ENCODE peak calls at places on chromosomes 5 and 9, in seven cellular contexts. One of them, this sample, is unnamed.

GRCh38 chr5:126438267-126438666 is 15.1 kb downstream of the GRAMD2B start:
- DNase-seq in GM12865: peak; percentile 79
- DNase-seq in germinal center: no peak
- DNase-seq in activated naive CD4-positive, alpha-beta T cell: no peak
- DNase-seq in EL: no peak
- DNase-seq in fibroblast of pulmonary artery: no peak
- DNase-seq in T-helper 9 cell: no peak
- DNase-seq in this sample: no peak

GRCh38 chr5:133075572-133076536 is 24.0 kb downstream of the HSPA4 start:
- DNase-seq in T-helper 9 cell: no peak
- DNase-seq in fibroblast of pulmonary artery: no peak
- DNase-seq in EL: peak; percentile 3
- DNase-seq in activated naive CD4-positive, alpha-beta T cell: no peak
- DNase-seq in germinal center: no peak
- DNase-seq in GM12865: no peak
- DNase-seq in this sample: no peak

GRCh38 chr9:124660341-124660801 is 110.7 kb downstream of the NR6A1 start:
- DNase-seq in germinal center: no peak
- DNase-seq in fibroblast of pulmonary artery: peak; percentile 70
- DNase-seq in activated naive CD4-positive, alpha-beta T cell: no peak
- DNase-seq in T-helper 9 cell: no peak
- DNase-seq in EL: peak; percentile 63
- DNase-seq in GM12865: peak; percentile 65
- DNase-seq in this sample: no peak

GRCh38 chr5:79956173-79956670 is 34.8 kb downstream of the MTX3 start:
- DNase-seq in germinal center: no peak
- DNase-seq in GM12865: no peak
- DNase-seq in EL: peak; percentile 87
- DNase-seq in fibroblast of pulmonary artery: peak; percentile 26
- DNase-seq in activated naive CD4-positive, alpha-beta T cell: no peak
- DNase-seq in T-helper 9 cell: no peak
- DNase-seq in this sample: no peak

GRCh38 chr5:52928664-52929063 is 60.5 kb upstream of the ITGA2 start:
- DNase-seq in EL: no peak
- DNase-seq in fibroblast of pulmonary artery: no peak
- DNase-seq in activated naive CD4-positive, alpha-beta T cell: no peak
- DNase-seq in T-helper 9 cell: no peak
- DNase-seq in germinal center: no peak
- DNase-seq in GM12865: no peak
- DNase-seq in this sample: no peak

GRCh38 chr5:9654886-9655285 is 24.7 kb upstream of the TAS2R1 start:
- DNase-seq in germinal center: no peak
- DNase-seq in T-helper 9 cell: no peak
- DNase-seq in EL: peak; percentile 40
- DNase-seq in GM12865: no peak
- DNase-seq in fibroblast of pulmonary artery: peak; percentile 81
- DNase-seq in activated naive CD4-positive, alpha-beta T cell: no peak
- DNase-seq in this sample: no peak

GRCh38 chr9:16659096-16659495 is 211.4 kb downstream of the BNC2 start:
- DNase-seq in activated naive CD4-positive, alpha-beta T cell: no peak
- DNase-seq in T-helper 9 cell: no peak
- DNase-seq in EL: no peak
- DNase-seq in fibroblast of pulmonary artery: no peak
- DNase-seq in germinal center: no peak
- DNase-seq in GM12865: no peak
- DNase-seq in this sample: no peak

GRCh38 chr9:87656485-87656884 is 69.4 kb upstream of the CTSL start:
- DNase-seq in fibroblast of pulmonary artery: peak; percentile 64
- DNase-seq in EL: peak; percentile 31
- DNase-seq in GM12865: no peak
- DNase-seq in germinal center: no peak
- DNase-seq in activated naive CD4-positive, alpha-beta T cell: no peak
- DNase-seq in T-helper 9 cell: no peak
- DNase-seq in this sample: no peak

GRCh38 chr5:135441256-135441915 is 5.8 kb downstream of the DCANP1 start:
- DNase-seq in T-helper 9 cell: no peak
- DNase-seq in fibroblast of pulmonary artery: no peak
- DNase-seq in EL: no peak
- DNase-seq in activated naive CD4-positive, alpha-beta T cell: no peak
- DNase-seq in GM12865: no peak
- DNase-seq in germinal center: no peak
- DNase-seq in this sample: no peak

GRCh38 chr9:78707481-78707977 is 410.6 kb downstream of the PSAT1 start:
- DNase-seq in GM12865: peak; percentile 36
- DNase-seq in germinal center: peak; percentile 24
- DNase-seq in EL: peak; percentile 87
- DNase-seq in T-helper 9 cell: no peak
- DNase-seq in activated naive CD4-positive, alpha-beta T cell: no peak
- DNase-seq in fibroblast of pulmonary artery: peak; percentile 55
- DNase-seq in this sample: no peak

GRCh38 chr5:50947892-50948683 is 281.7 kb downstream of the PARP8 start:
- DNase-seq in fibroblast of pulmonary artery: no peak
- DNase-seq in germinal center: no peak
- DNase-seq in EL: no peak
- DNase-seq in activated naive CD4-positive, alpha-beta T cell: no peak
- DNase-seq in T-helper 9 cell: no peak
- DNase-seq in GM12865: no peak
- DNase-seq in this sample: no peak

GRCh38 chr9:132181796-132182521 is 20.1 kb downstream of the NTNG2 start:
- DNase-seq in germinal center: no peak
- DNase-seq in activated naive CD4-positive, alpha-beta T cell: no peak
- DNase-seq in T-helper 9 cell: no peak
- DNase-seq in GM12865: no peak
- DNase-seq in fibroblast of pulmonary artery: peak; percentile 77
- DNase-seq in EL: no peak
- DNase-seq in this sample: peak; percentile 67

GRCh38 chr5:143041461-143041860 is 271.3 kb downstream of the ARHGAP26 start:
- DNase-seq in T-helper 9 cell: no peak
- DNase-seq in fibroblast of pulmonary artery: no peak
- DNase-seq in germinal center: no peak
- DNase-seq in activated naive CD4-positive, alpha-beta T cell: no peak
- DNase-seq in EL: no peak
- DNase-seq in GM12865: no peak
- DNase-seq in this sample: no peak

GRCh38 chr5:62322484-62322883 is 16.5 kb downstream of the KIF2A start:
- DNase-seq in activated naive CD4-positive, alpha-beta T cell: no peak
- DNase-seq in germinal center: no peak
- DNase-seq in EL: no peak
- DNase-seq in T-helper 9 cell: no peak
- DNase-seq in fibroblast of pulmonary artery: no peak
- DNase-seq in GM12865: no peak
- DNase-seq in this sample: no peak

GRCh38 chr5:120457839-120458507 is 6.1 kb upstream of the PRR16 start:
- DNase-seq in germinal center: no peak
- DNase-seq in T-helper 9 cell: no peak
- DNase-seq in fibroblast of pulmonary artery: peak; percentile 79
- DNase-seq in GM12865: peak; percentile 90
- DNase-seq in activated naive CD4-positive, alpha-beta T cell: no peak
- DNase-seq in EL: peak; percentile 56
- DNase-seq in this sample: peak; percentile 90

GRCh38 chr5:178786859-178787499 is 56.5 kb upstream of the ZNF354A start:
- DNase-seq in germinal center: no peak
- DNase-seq in fibroblast of pulmonary artery: peak; percentile 34
- DNase-seq in T-helper 9 cell: no peak
- DNase-seq in activated naive CD4-positive, alpha-beta T cell: no peak
- DNase-seq in EL: peak; percentile 80
- DNase-seq in GM12865: no peak
- DNase-seq in this sample: no peak

GRCh38 chr5:24539625-24540024 is 105.2 kb downstream of the CDH10 start:
- DNase-seq in fibroblast of pulmonary artery: peak; percentile 13
- DNase-seq in activated naive CD4-positive, alpha-beta T cell: no peak
- DNase-seq in germinal center: no peak
- DNase-seq in T-helper 9 cell: no peak
- DNase-seq in GM12865: no peak
- DNase-seq in EL: no peak
- DNase-seq in this sample: no peak

GRCh38 chr9:115746496-115746895 is 407.1 kb upstream of the PAPPA start:
- DNase-seq in EL: peak; percentile 17
- DNase-seq in T-helper 9 cell: no peak
- DNase-seq in activated naive CD4-positive, alpha-beta T cell: no peak
- DNase-seq in fibroblast of pulmonary artery: no peak
- DNase-seq in GM12865: no peak
- DNase-seq in germinal center: no peak
- DNase-seq in this sample: no peak

GRCh38 chr5:170120576-170120975 is 14.9 kb downstream of the FOXI1 start:
- DNase-seq in germinal center: no peak
- DNase-seq in fibroblast of pulmonary artery: peak; percentile 65
- DNase-seq in T-helper 9 cell: no peak
- DNase-seq in GM12865: no peak
- DNase-seq in EL: peak; percentile 67
- DNase-seq in activated naive CD4-positive, alpha-beta T cell: no peak
- DNase-seq in this sample: no peak

GRCh38 chr5:40988761-40989510 is 79.6 kb downstream of the C7 start:
- DNase-seq in activated naive CD4-positive, alpha-beta T cell: no peak
- DNase-seq in GM12865: no peak
- DNase-seq in EL: peak; percentile 47
- DNase-seq in germinal center: no peak
- DNase-seq in fibroblast of pulmonary artery: no peak
- DNase-seq in T-helper 9 cell: no peak
- DNase-seq in this sample: no peak

GRCh38 chr9:98210435-98210834 is 18.0 kb upstream of the CORO2A start:
- DNase-seq in fibroblast of pulmonary artery: no peak
- DNase-seq in germinal center: no peak
- DNase-seq in EL: no peak
- DNase-seq in T-helper 9 cell: no peak
- DNase-seq in activated naive CD4-positive, alpha-beta T cell: no peak
- DNase-seq in GM12865: no peak
- DNase-seq in this sample: no peak

GRCh38 chr5:60248900-60249299 is 355.4 kb upstream of the PDE4D start:
- DNase-seq in activated naive CD4-positive, alpha-beta T cell: no peak
- DNase-seq in EL: no peak
- DNase-seq in GM12865: peak; percentile 78
- DNase-seq in germinal center: peak; percentile 5
- DNase-seq in fibroblast of pulmonary artery: no peak
- DNase-seq in T-helper 9 cell: no peak
- DNase-seq in this sample: peak; percentile 38

GRCh38 chr9:130443840-130444492 is 795 bp upstream of the ASS1 start:
- DNase-seq in EL: no peak
- DNase-seq in activated naive CD4-positive, alpha-beta T cell: no peak
- DNase-seq in fibroblast of pulmonary artery: no peak
- DNase-seq in GM12865: no peak
- DNase-seq in germinal center: no peak
- DNase-seq in T-helper 9 cell: no peak
- DNase-seq in this sample: peak; percentile 56

GRCh38 chr9:110767559-110768063 is 99.0 kb downstream of the MUSK start:
- DNase-seq in activated naive CD4-positive, alpha-beta T cell: no peak
- DNase-seq in GM12865: no peak
- DNase-seq in T-helper 9 cell: no peak
- DNase-seq in germinal center: no peak
- DNase-seq in EL: peak; percentile 39
- DNase-seq in fibroblast of pulmonary artery: peak; percentile 96
- DNase-seq in this sample: peak; percentile 76

GRCh38 chr5:151598984-151599383 is 7.9 kb upstream of the FAT2 start:
- DNase-seq in fibroblast of pulmonary artery: no peak
- DNase-seq in germinal center: no peak
- DNase-seq in T-helper 9 cell: no peak
- DNase-seq in activated naive CD4-positive, alpha-beta T cell: no peak
- DNase-seq in EL: no peak
- DNase-seq in GM12865: no peak
- DNase-seq in this sample: no peak

GRCh38 chr5:180809403-180810209 is 7.0 kb upstream of the MGAT1 start:
- DNase-seq in fibroblast of pulmonary artery: peak; percentile 92
- DNase-seq in activated naive CD4-positive, alpha-beta T cell: no peak
- DNase-seq in EL: peak; percentile 94
- DNase-seq in germinal center: peak; percentile 93
- DNase-seq in GM12865: peak; percentile 95
- DNase-seq in T-helper 9 cell: peak; percentile 91
- DNase-seq in this sample: no peak

GRCh38 chr9:105282870-105283621 is 38.6 kb downstream of the SLC44A1 start:
- DNase-seq in T-helper 9 cell: no peak
- DNase-seq in activated naive CD4-positive, alpha-beta T cell: no peak
- DNase-seq in fibroblast of pulmonary artery: no peak
- DNase-seq in GM12865: no peak
- DNase-seq in germinal center: no peak
- DNase-seq in EL: no peak
- DNase-seq in this sample: no peak

GRCh38 chr5:31113101-31113500 is 80.4 kb upstream of the CDH6 start:
- DNase-seq in activated naive CD4-positive, alpha-beta T cell: no peak
- DNase-seq in germinal center: no peak
- DNase-seq in T-helper 9 cell: no peak
- DNase-seq in EL: peak; percentile 3
- DNase-seq in GM12865: no peak
- DNase-seq in fibroblast of pulmonary artery: peak; percentile 60
- DNase-seq in this sample: no peak

GRCh38 chr5:173920024-173920753 is 32.0 kb downstream of the CPEB4 start:
- DNase-seq in activated naive CD4-positive, alpha-beta T cell: no peak
- DNase-seq in germinal center: no peak
- DNase-seq in EL: peak; percentile 38
- DNase-seq in fibroblast of pulmonary artery: peak; percentile 31
- DNase-seq in T-helper 9 cell: no peak
- DNase-seq in GM12865: no peak
- DNase-seq in this sample: no peak

GRCh38 chr9:36637491-36638270 is 65.0 kb downstream of the MELK start:
- DNase-seq in germinal center: peak; percentile 5
- DNase-seq in fibroblast of pulmonary artery: peak; percentile 35
- DNase-seq in T-helper 9 cell: no peak
- DNase-seq in GM12865: no peak
- DNase-seq in activated naive CD4-positive, alpha-beta T cell: no peak
- DNase-seq in EL: no peak
- DNase-seq in this sample: no peak

GRCh38 chr9:136840877-136841645 is 1.2 kb upstream of the AJM1 start:
- DNase-seq in germinal center: no peak
- DNase-seq in activated naive CD4-positive, alpha-beta T cell: no peak
- DNase-seq in fibroblast of pulmonary artery: peak; percentile 44
- DNase-seq in T-helper 9 cell: no peak
- DNase-seq in GM12865: no peak
- DNase-seq in EL: peak; percentile 66
- DNase-seq in this sample: no peak

This sample was measured in left ventricle myocardium superior.